ENCODE peak calls at places on chromosomes 13 and 19, in four cellular contexts. P is heart right ventricle, A is esophagus squamous epithelium, K is thoracic aorta. H is an unnamed sample.

GRCh38 chr19:38564981-38565685 is 52.6 kb downstream of the MAP4K1 start:
- DNase-seq in P (no peak), A (no peak), K (no peak), H (no peak)

GRCh38 chr19:58182577-58182988 is 278 bp upstream of the ZNF274 start:
- DNase-seq in K (no peak), A (peak), P (no peak), H (no peak)

GRCh38 chr13:29749401-29750177 is 100.8 kb downstream of the UBL3 start:
- DNase-seq in A (no peak), K (no peak), P (no peak), H (no peak)

GRCh38 chr19:13095934-13096890 is 6.4 kb downstream of the LYL1 start:
- DNase-seq in A (no peak), K (no peak), P (no peak), H (no peak)

GRCh38 chr13:52345048-52345447 is 60.9 kb downstream of the THSD1 start:
- DNase-seq in K (no peak), A (no peak), P (no peak), H (no peak)

GRCh38 chr13:58960909-58961308 is 1202.8 kb downstream of the DIAPH3 start:
- DNase-seq in A (no peak), K (no peak), P (no peak), H (no peak)

GRCh38 chr13:100203696-100204367 is 114.9 kb downstream of the PCCA start:
- DNase-seq in K (no peak), A (no peak), P (no peak), H (no peak)

GRCh38 chr13:47133024-47133445 is 236.2 kb upstream of the HTR2A start:
- DNase-seq in A (no peak), P (no peak), K (no peak), H (no peak)

GRCh38 chr13:97319088-97319487 is 97.0 kb downstream of the MBNL2 start:
- DNase-seq in P (no peak), A (no peak), K (no peak), H (no peak)

GRCh38 chr13:40503966-40504591 is 162.4 kb downstream of the FOXO1 start:
- DNase-seq in K (no peak), P (no peak), A (no peak), H (no peak)

GRCh38 chr19:55379161-55379560 is 2.5 kb downstream of the TMEM190 start:
- DNase-seq in K (no peak), A (no peak), P (no peak), H (no peak)

GRCh38 chr13:30145709-30146367 is 161.5 kb downstream of the KATNAL1 start:
- DNase-seq in P (no peak), K (no peak), A (no peak), H (no peak)

GRCh38 chr19:48372904-48373303 is 8.7 kb downstream of the SYNGR4 start:
- DNase-seq in K (no peak), A (no peak), P (no peak), H (no peak)

DNA sequence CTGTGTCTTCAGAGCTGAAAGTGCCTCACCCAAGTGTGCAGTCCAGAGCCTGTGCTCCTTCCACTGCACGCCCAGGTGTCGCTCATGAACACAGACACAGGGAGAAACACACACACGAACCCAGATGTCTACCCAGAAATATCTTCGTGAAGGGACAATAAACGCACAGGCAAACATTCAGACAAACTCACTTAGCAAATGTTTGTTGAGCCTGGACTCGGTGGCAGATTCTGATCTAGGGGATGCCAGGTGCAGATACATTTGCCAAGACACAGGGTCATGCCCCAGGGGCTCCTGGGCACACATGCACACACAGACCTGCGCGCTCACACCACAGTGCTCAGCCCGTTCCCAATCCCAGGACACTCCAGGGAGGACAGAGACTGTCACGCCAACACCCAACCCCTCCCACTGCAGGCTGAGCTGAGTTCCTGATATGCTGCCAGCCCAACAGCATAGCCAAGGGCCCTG is 31.9 kb downstream of the SCGB2B2 start:
- DNase-seq in P (no peak), K (no peak), A (no peak), H (no peak)
- TF ChIP-seq CTCF in P (no peak), K (no peak), A (no peak), H (no peak)

GRCh38 chr19:52585101-52585500 is 15.0 kb downstream of the ZNF701 start:
- DNase-seq in K (no peak), A (no peak), P (no peak), H (no peak)

GRCh38 chr19:52585604-52586003 is 15.5 kb downstream of the ZNF701 start:
- DNase-seq in P (no peak), K (no peak), A (no peak), H (no peak)

GRCh38 chr19:52592301-52592700 is 22.2 kb downstream of the ZNF701 start:
- DNase-seq in K (no peak), A (no peak), P (no peak), H (no peak)

GRCh38 chr19:52590728-52591127 is 20.6 kb downstream of the ZNF701 start:
- DNase-seq in P (no peak), K (no peak), A (no peak), H (no peak)
- TF ChIP-seq CTCF in P (peak), K (no peak), A (no peak), H (no peak)

DNA sequence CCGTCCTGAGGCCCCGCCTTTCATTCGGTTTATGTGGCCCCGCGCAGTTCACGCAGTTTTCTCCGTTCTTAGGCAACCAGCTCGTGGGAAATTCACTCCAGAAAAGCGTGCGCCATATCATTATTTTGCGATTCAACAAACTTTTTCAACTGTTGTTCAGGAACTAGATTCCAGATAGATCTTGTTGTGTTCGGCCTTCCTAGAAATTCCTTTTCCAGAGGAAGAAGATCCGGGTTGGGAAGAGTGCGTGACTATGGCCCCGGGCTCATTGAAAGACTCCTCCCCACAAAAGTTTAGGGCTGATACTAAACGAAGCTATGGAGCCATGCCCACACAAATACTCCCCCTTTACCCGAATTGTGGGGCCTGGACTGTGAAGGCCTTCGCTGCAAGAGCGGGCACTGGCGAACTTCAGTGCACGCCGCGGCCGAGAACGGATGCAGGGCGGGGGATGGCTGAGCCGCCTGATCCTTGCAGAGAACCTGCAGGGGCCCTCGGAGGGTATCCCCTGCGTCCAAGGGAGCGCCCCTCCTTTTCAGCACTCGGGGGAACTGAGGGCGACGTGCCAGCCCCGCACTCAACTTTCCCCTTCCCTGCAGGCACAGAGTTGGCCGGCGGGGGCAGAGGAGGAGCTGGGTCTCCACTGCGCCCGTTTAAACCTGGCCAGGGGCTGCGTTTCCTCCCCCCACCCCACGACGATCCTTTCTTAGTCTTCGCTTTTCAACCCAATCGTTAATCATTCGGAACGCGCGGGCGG is 904 bp upstream of the SOX1 start:
- DNase-seq in P (no peak), K (no peak), A (no peak), H (no peak)
- TF ChIP-seq CTCF in P (no peak), K (no peak), A (no peak), H (no peak)

DNA sequence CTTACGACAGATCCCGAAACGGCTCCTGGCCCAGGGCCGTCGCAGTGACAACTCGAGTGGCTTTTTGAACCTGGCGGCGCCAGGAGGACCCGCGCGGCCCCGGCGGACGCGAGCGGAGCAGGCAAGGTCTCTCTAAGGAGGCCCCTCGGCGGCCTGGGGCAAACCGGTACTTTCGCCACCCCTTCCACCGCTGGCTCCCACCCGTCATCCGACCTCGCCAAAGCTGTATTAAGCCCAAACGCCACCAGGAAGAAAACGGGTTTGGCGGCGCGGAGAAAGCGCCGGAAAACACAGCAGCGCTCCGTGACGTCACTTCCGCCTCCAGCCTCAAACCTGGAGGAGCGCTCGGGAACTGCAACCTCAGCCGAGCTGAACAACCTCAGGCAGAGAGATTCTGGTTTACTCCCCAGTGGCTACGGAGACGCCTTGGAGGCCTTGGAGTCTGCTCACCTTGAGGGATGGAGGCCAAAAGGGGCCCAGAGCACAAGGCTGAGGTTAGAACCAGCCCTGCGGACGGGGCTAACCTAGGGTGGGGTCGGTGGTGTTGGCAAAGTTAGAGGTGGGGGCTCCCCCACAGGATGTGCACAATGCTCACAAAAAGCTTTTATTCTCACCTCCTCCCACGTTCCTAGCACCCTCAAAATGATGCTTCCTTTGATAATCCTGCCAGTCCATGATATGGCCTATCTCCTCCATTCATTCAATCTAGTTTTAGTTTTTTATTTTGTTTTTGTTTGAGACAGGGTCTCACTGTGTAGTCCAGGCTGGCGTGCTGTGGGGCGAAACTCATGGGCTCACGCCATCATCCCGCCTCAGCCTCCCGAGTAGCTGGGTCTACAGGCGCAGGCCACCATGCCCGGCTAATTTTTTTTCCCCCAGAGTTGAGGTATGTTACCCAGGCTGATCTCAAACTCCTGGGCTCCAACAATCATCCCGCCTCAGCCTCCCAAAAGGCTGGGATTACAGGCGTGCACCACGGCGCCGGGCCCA is at the start of gene ZNF266:
- DNase-seq in A (peak), P (peak), K (peak), H (peak)
- TF ChIP-seq CTCF in A (peak), P (peak), K (peak), H (peak)

GRCh38 chr19:49863254-49863934 is 4.0 kb downstream of the PNKP start:
- DNase-seq in A (no peak), P (no peak), K (no peak), H (no peak)

GRCh38 chr19:49863935-49864320 is 3.4 kb downstream of the PNKP start:
- DNase-seq in K (no peak), A (no peak), P (no peak), H (no peak)

GRCh38 chr19:49861127-49861526 is 6.2 kb downstream of the PNKP start:
- DNase-seq in K (no peak), A (no peak), P (no peak), H (no peak)

GRCh38 chr19:49861541-49862410 is 5.6 kb downstream of the PNKP start:
- DNase-seq in K (no peak), A (no peak), P (peak), H (no peak)

GRCh38 chr19:49862411-49863253 is 4.7 kb downstream of the PNKP start:
- DNase-seq in A (no peak), K (no peak), P (no peak), H (no peak)
- TF ChIP-seq CTCF in A (no peak), K (no peak), P (no peak), H (no peak)

GRCh38 chr13:41905600-41906254 is 55.2 kb downstream of the VWA8 start:
- DNase-seq in A (no peak), P (no peak), K (no peak), H (no peak)
- TF ChIP-seq CTCF in A (peak), P (peak), K (no peak), H (no peak)

GRCh38 chr13:42836930-42837329 is 55.5 kb downstream of the FAM216B start:
- DNase-seq in P (peak), A (no peak), K (no peak), H (no peak)
- TF ChIP-seq CTCF in P (peak), A (no peak), K (no peak), H (no peak)

DNA sequence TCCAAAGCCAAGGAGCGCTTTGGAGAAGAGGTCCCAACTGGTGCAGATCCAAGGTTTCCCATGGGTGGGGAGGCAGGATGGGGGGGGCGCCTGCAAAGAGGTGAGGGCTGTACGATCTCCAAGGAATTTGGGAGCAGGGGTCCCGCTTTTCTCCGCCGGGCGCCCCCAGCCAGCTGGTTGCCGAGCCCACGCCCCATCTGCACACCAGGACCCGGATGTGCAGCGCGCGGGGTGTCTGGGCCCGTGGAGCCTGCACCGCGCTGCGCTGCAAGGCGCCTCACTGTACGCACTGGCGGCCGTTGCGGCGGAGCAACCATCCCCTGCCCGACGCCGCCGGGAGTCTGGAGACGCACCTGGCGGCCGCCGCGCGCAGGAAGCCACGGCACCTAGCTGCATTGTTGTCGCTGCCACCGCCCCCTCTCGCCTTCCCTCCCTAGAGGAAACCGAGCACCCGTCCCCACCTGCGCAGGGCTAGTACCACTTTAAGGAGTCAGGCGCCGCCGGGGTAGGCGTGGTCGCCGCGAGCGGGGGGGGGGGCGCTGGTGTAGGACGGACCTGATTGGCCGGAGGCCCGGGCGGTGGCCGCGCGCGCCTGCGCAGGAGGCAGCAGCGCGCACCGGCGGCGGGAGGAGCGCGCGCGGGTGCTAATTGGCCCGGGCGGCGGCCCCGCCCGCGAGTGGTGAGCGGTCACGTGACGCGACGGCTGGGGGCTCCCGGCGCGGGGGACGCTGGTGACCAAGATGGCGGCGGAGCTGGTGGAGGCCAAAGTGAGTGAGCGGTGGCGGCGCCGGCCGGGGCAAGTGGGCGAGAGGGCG is at the start of gene PIAS4:
- DNase-seq in P (peak), A (peak), K (peak), H (peak)
- TF ChIP-seq CTCF in P (peak), A (no peak), K (no peak), H (no peak)

GRCh38 chr19:2110822-2111221 is 14.1 kb downstream of the IZUMO4 start:
- DNase-seq in P (no peak), A (no peak), K (no peak), H (no peak)
- TF ChIP-seq CTCF in P (peak), A (no peak), K (no peak), H (no peak)